ENCODE peak calls at places on chromosomes 3 and 15, in nine cellular contexts. B is naive thymus-derived CD4-positive, alpha-beta T cell; J is amygdala; C is heart right ventricle; E is mucosa of gallbladder; Y is NCI-H226; N is stomach; F is M059J; T is substantia nigra. Q is an unnamed sample.

GRCh38 chr3:107028626-107029025 is 348.6 kb upstream of the CCDC54 start:
- DNase-seq in B (no peak), J (no peak), C (no peak), E (no peak), Y (no peak), N (no peak), F (no peak), T (no peak), Q (no peak)

GRCh38 chr3:185215873-185216586 is 37.8 kb downstream of the EHHADH start:
- DNase-seq in B (no peak), J (no peak), C (no peak), E (no peak), Y (no peak), N (no peak), F (peak; percentile 46), T (no peak), Q (no peak)

GRCh38 chr3:60536420-60536819 is 714.8 kb downstream of the FHIT start:
- DNase-seq in B (no peak), J (no peak), C (no peak), E (no peak), Y (no peak), N (no peak), F (no peak), T (no peak), Q (no peak)

GRCh38 chr3:15982667-15983145 is 184.9 kb upstream of the ANKRD28 start:
- DNase-seq in B (no peak), J (no peak), C (no peak), E (no peak), Y (peak; percentile 94), N (no peak), F (peak; percentile 97), T (no peak), Q (peak; percentile 73)

GRCh38 chr3:3119393-3119851 is 7.3 kb upstream of the TRNT1 start:
- DNase-seq in B (no peak), J (no peak), C (no peak), E (no peak), Y (no peak), N (no peak), F (no peak), T (no peak), Q (no peak)

GRCh38 chr15:52635908-52636307 is 43.3 kb downstream of the ATOSA start:
- DNase-seq in B (no peak), J (no peak), C (no peak), E (no peak), Y (no peak), N (no peak), F (no peak), T (no peak), Q (no peak)

GRCh38 chr3:119579366-119580147 is at the start of gene ADPRH:
- DNase-seq in B (no peak), J (peak; percentile 11), C (peak; percentile 89), E (peak; percentile 72), Y (no peak), N (peak; percentile 84), F (peak; percentile 68), T (no peak), Q (peak; percentile 92)

GRCh38 chr15:74901612-74902063 is 5.0 kb downstream of the FAM219B start:
- DNase-seq in B (peak; percentile 39), J (no peak), C (no peak), E (peak; percentile 75), Y (peak; percentile 29), N (peak; percentile 74), F (peak; percentile 51), T (no peak), Q (no peak)

GRCh38 chr15:41494190-41494921 is 682 bp downstream of the ITPKA start:
- DNase-seq in B (no peak), J (no peak), C (no peak), E (no peak), Y (no peak), N (peak; percentile 43), F (peak; percentile 31), T (no peak), Q (peak; percentile 81)

GRCh38 chr3:111998661-111999641 is at the start of gene TAGLN3:
- DNase-seq in B (no peak), J (no peak), C (peak; percentile 12), E (no peak), Y (no peak), N (peak; percentile 54), F (peak; percentile 63), T (peak; percentile 13), Q (peak; percentile 75)

GRCh38 chr3:169666501-169667379 is 3.2 kb upstream of the MECOM start:
- DNase-seq in B (no peak), J (no peak), C (no peak), E (no peak), Y (no peak), N (peak; percentile 58), F (no peak), T (no peak), Q (no peak)